ENCODE peak calls at places on chromosomes 6 and 20, in seven cellular contexts. One of them, this sample, is unnamed.

GRCh38 chr20:58004900-58005299 is 223.6 kb downstream of the ANKRD60 start:
- DNase-seq in CD8-positive, alpha-beta memory T cell: no peak
- DNase-seq in Panc1: no peak
- DNase-seq in left ventricle myocardium inferior: no peak
- DNase-seq in pancreas: no peak
- DNase-seq in stomach: no peak
- DNase-seq in brain microvascular endothelial cell: no peak
- DNase-seq in this sample: no peak

GRCh38 chr6:132198896-132199295 is 202.4 kb downstream of the MOXD1 start:
- DNase-seq in Panc1: no peak
- DNase-seq in brain microvascular endothelial cell: peak; percentile 87
- DNase-seq in pancreas: no peak
- DNase-seq in CD8-positive, alpha-beta memory T cell: no peak
- DNase-seq in left ventricle myocardium inferior: no peak
- DNase-seq in stomach: no peak
- DNase-seq in this sample: no peak

GRCh38 chr6:139905404-139906052 is 531.1 kb upstream of the CITED2 start:
- DNase-seq in pancreas: no peak
- DNase-seq in left ventricle myocardium inferior: no peak
- DNase-seq in stomach: no peak
- DNase-seq in CD8-positive, alpha-beta memory T cell: no peak
- DNase-seq in Panc1: no peak
- DNase-seq in brain microvascular endothelial cell: no peak
- DNase-seq in this sample: no peak

GRCh38 chr6:46819561-46819960 is 26.4 kb downstream of the MEP1A start:
- DNase-seq in left ventricle myocardium inferior: no peak
- DNase-seq in Panc1: no peak
- DNase-seq in brain microvascular endothelial cell: no peak
- DNase-seq in pancreas: no peak
- DNase-seq in CD8-positive, alpha-beta memory T cell: no peak
- DNase-seq in stomach: no peak
- DNase-seq in this sample: no peak

GRCh38 chr6:152270301-152270925 is 366.7 kb downstream of the SYNE1 start:
- DNase-seq in Panc1: no peak
- DNase-seq in pancreas: no peak
- DNase-seq in CD8-positive, alpha-beta memory T cell: no peak
- DNase-seq in brain microvascular endothelial cell: peak; percentile 38
- DNase-seq in left ventricle myocardium inferior: no peak
- DNase-seq in stomach: no peak
- DNase-seq in this sample: no peak

GRCh38 chr20:45307076-45307645 is 521 bp downstream of the RBPJL start:
- DNase-seq in left ventricle myocardium inferior: no peak
- DNase-seq in Panc1: no peak
- DNase-seq in pancreas: no peak
- DNase-seq in stomach: no peak
- DNase-seq in CD8-positive, alpha-beta memory T cell: no peak
- DNase-seq in brain microvascular endothelial cell: no peak
- DNase-seq in this sample: no peak

GRCh38 chr6:37695857-37696219 is 1.8 kb downstream of the MDGA1 start:
- DNase-seq in CD8-positive, alpha-beta memory T cell: no peak
- DNase-seq in left ventricle myocardium inferior: no peak
- DNase-seq in stomach: no peak
- DNase-seq in Panc1: no peak
- DNase-seq in brain microvascular endothelial cell: no peak
- DNase-seq in pancreas: no peak
- DNase-seq in this sample: no peak

GRCh38 chr20:45592574-45593189 is 13.6 kb upstream of the WFDC8 start:
- DNase-seq in Panc1: peak; percentile 47
- DNase-seq in left ventricle myocardium inferior: no peak
- DNase-seq in CD8-positive, alpha-beta memory T cell: no peak
- DNase-seq in brain microvascular endothelial cell: peak; percentile 32
- DNase-seq in pancreas: no peak
- DNase-seq in stomach: no peak
- DNase-seq in this sample: peak; percentile 50

GRCh38 chr20:37526839-37527637 is 638 bp downstream of the BLCAP start:
- DNase-seq in stomach: peak; percentile 33
- DNase-seq in left ventricle myocardium inferior: no peak
- DNase-seq in pancreas: no peak
- DNase-seq in CD8-positive, alpha-beta memory T cell: no peak
- DNase-seq in Panc1: no peak
- DNase-seq in brain microvascular endothelial cell: no peak
- DNase-seq in this sample: peak; percentile 75

GRCh38 chr6:127618729-127619128 is 41.8 kb downstream of the C6orf58 start:
- DNase-seq in Panc1: no peak
- DNase-seq in stomach: no peak
- DNase-seq in CD8-positive, alpha-beta memory T cell: no peak
- DNase-seq in left ventricle myocardium inferior: no peak
- DNase-seq in pancreas: no peak
- DNase-seq in brain microvascular endothelial cell: no peak
- DNase-seq in this sample: peak; percentile 38

GRCh38 chr20:11686195-11686594 is 231.5 kb upstream of the BTBD3 start:
- DNase-seq in left ventricle myocardium inferior: no peak
- DNase-seq in Panc1: no peak
- DNase-seq in pancreas: no peak
- DNase-seq in CD8-positive, alpha-beta memory T cell: no peak
- DNase-seq in brain microvascular endothelial cell: no peak
- DNase-seq in stomach: no peak
- DNase-seq in this sample: no peak

GRCh38 chr6:105120570-105120969 is 59.2 kb downstream of the POPDC3 start:
- DNase-seq in Panc1: no peak
- DNase-seq in brain microvascular endothelial cell: no peak
- DNase-seq in pancreas: no peak
- DNase-seq in left ventricle myocardium inferior: no peak
- DNase-seq in stomach: no peak
- DNase-seq in CD8-positive, alpha-beta memory T cell: no peak
- DNase-seq in this sample: no peak

GRCh38 chr6:7559651-7560385 is 18.3 kb downstream of the DSP start:
- DNase-seq in stomach: no peak
- DNase-seq in brain microvascular endothelial cell: no peak
- DNase-seq in Panc1: no peak
- DNase-seq in left ventricle myocardium inferior: no peak
- DNase-seq in CD8-positive, alpha-beta memory T cell: no peak
- DNase-seq in pancreas: no peak
- DNase-seq in this sample: no peak

GRCh38 chr6:19210849-19211590 is 626.1 kb upstream of the ID4 start:
- DNase-seq in Panc1: no peak
- DNase-seq in left ventricle myocardium inferior: peak; percentile 25
- DNase-seq in brain microvascular endothelial cell: no peak
- DNase-seq in pancreas: no peak
- DNase-seq in CD8-positive, alpha-beta memory T cell: no peak
- DNase-seq in stomach: no peak
- DNase-seq in this sample: no peak

GRCh38 chr6:33589723-33590530 is 9.9 kb upstream of the BAK1 start:
- DNase-seq in CD8-positive, alpha-beta memory T cell: no peak
- DNase-seq in Panc1: peak; percentile 93
- DNase-seq in left ventricle myocardium inferior: no peak
- DNase-seq in pancreas: peak; percentile 89
- DNase-seq in stomach: peak; percentile 78
- DNase-seq in brain microvascular endothelial cell: peak; percentile 41
- DNase-seq in this sample: peak; percentile 96

GRCh38 chr6:36128073-36128472 is 2.2 kb upstream of the MAPK13 start:
- DNase-seq in CD8-positive, alpha-beta memory T cell: no peak
- DNase-seq in Panc1: no peak
- DNase-seq in left ventricle myocardium inferior: no peak
- DNase-seq in pancreas: no peak
- DNase-seq in stomach: no peak
- DNase-seq in brain microvascular endothelial cell: no peak
- DNase-seq in this sample: no peak

GRCh38 chr6:170211404-170212025 is 79.4 kb downstream of the DLL1 start:
- DNase-seq in CD8-positive, alpha-beta memory T cell: no peak
- DNase-seq in left ventricle myocardium inferior: no peak
- DNase-seq in brain microvascular endothelial cell: no peak
- DNase-seq in stomach: peak; percentile 24
- DNase-seq in pancreas: no peak
- DNase-seq in Panc1: no peak
- DNase-seq in this sample: no peak

GRCh38 chr6:131036143-131036542 is 26.9 kb downstream of the EPB41L2 start:
- DNase-seq in pancreas: no peak
- DNase-seq in Panc1: no peak
- DNase-seq in stomach: no peak
- DNase-seq in CD8-positive, alpha-beta memory T cell: no peak
- DNase-seq in brain microvascular endothelial cell: no peak
- DNase-seq in left ventricle myocardium inferior: no peak
- DNase-seq in this sample: no peak

GRCh38 chr20:33601861-33602260 is 60.3 kb upstream of the C20orf144 start:
- DNase-seq in Panc1: no peak
- DNase-seq in stomach: no peak
- DNase-seq in CD8-positive, alpha-beta memory T cell: no peak
- DNase-seq in pancreas: no peak
- DNase-seq in left ventricle myocardium inferior: no peak
- DNase-seq in brain microvascular endothelial cell: no peak
- DNase-seq in this sample: no peak

GRCh38 chr6:36196049-36196879 is at the start of gene BRPF3:
- DNase-seq in stomach: peak; percentile 81
- DNase-seq in pancreas: peak; percentile 79
- DNase-seq in Panc1: no peak
- DNase-seq in CD8-positive, alpha-beta memory T cell: peak; percentile 66
- DNase-seq in brain microvascular endothelial cell: peak; percentile 42
- DNase-seq in left ventricle myocardium inferior: peak; percentile 83
- DNase-seq in this sample: peak; percentile 74

GRCh38 chr6:119344306-119344705 is 5.3 kb downstream of the MAN1A1 start:
- DNase-seq in stomach: no peak
- DNase-seq in left ventricle myocardium inferior: no peak
- DNase-seq in brain microvascular endothelial cell: no peak
- DNase-seq in Panc1: no peak
- DNase-seq in CD8-positive, alpha-beta memory T cell: no peak
- DNase-seq in pancreas: no peak
- DNase-seq in this sample: no peak

GRCh38 chr6:2848851-2849250 is 7.2 kb upstream of the SERPINB1 start:
- DNase-seq in stomach: peak; percentile 49
- DNase-seq in Panc1: no peak
- DNase-seq in left ventricle myocardium inferior: no peak
- DNase-seq in pancreas: no peak
- DNase-seq in CD8-positive, alpha-beta memory T cell: peak; percentile 39
- DNase-seq in brain microvascular endothelial cell: no peak
- DNase-seq in this sample: no peak

GRCh38 chr6:2147737-2148448 is 97.5 kb downstream of the GMDS start:
- DNase-seq in Panc1: no peak
- DNase-seq in pancreas: no peak
- DNase-seq in CD8-positive, alpha-beta memory T cell: no peak
- DNase-seq in left ventricle myocardium inferior: no peak
- DNase-seq in stomach: no peak
- DNase-seq in brain microvascular endothelial cell: no peak
- DNase-seq in this sample: no peak

GRCh38 chr20:16444056-16444777 is 129.0 kb downstream of the KIF16B start:
- DNase-seq in Panc1: no peak
- DNase-seq in stomach: no peak
- DNase-seq in CD8-positive, alpha-beta memory T cell: no peak
- DNase-seq in pancreas: no peak
- DNase-seq in left ventricle myocardium inferior: no peak
- DNase-seq in brain microvascular endothelial cell: no peak
- DNase-seq in this sample: no peak

GRCh38 chr6:145814035-145814500 is 527 bp downstream of the FBXO30 start:
- DNase-seq in brain microvascular endothelial cell: peak; percentile 23
- DNase-seq in pancreas: peak; percentile 39
- DNase-seq in left ventricle myocardium inferior: peak; percentile 33
- DNase-seq in Panc1: peak; percentile 65
- DNase-seq in stomach: no peak
- DNase-seq in CD8-positive, alpha-beta memory T cell: no peak
- DNase-seq in this sample: peak; percentile 35

GRCh38 chr6:30601436-30601814 is 15.6 kb downstream of the PPP1R10 start:
- DNase-seq in Panc1: no peak
- DNase-seq in left ventricle myocardium inferior: no peak
- DNase-seq in CD8-positive, alpha-beta memory T cell: peak; percentile 7
- DNase-seq in brain microvascular endothelial cell: no peak
- DNase-seq in pancreas: no peak
- DNase-seq in stomach: no peak
- DNase-seq in this sample: no peak

GRCh38 chr6:30600576-30600975 is 16.5 kb downstream of the PPP1R10 start:
- DNase-seq in brain microvascular endothelial cell: no peak
- DNase-seq in stomach: peak; percentile 28
- DNase-seq in left ventricle myocardium inferior: peak; percentile 32
- DNase-seq in pancreas: no peak
- DNase-seq in CD8-positive, alpha-beta memory T cell: no peak
- DNase-seq in Panc1: no peak
- DNase-seq in this sample: no peak

GRCh38 chr6:30601815-30602641 is 15.0 kb downstream of the PPP1R10 start:
- DNase-seq in Panc1: no peak
- DNase-seq in stomach: no peak
- DNase-seq in pancreas: no peak
- DNase-seq in CD8-positive, alpha-beta memory T cell: no peak
- DNase-seq in left ventricle myocardium inferior: no peak
- DNase-seq in brain microvascular endothelial cell: no peak
- DNase-seq in this sample: no peak

GRCh38 chr6:30598912-30599624 is 18.0 kb downstream of the PPP1R10 start:
- DNase-seq in stomach: no peak
- DNase-seq in Panc1: no peak
- DNase-seq in CD8-positive, alpha-beta memory T cell: no peak
- DNase-seq in pancreas: no peak
- DNase-seq in brain microvascular endothelial cell: no peak
- DNase-seq in left ventricle myocardium inferior: no peak
- DNase-seq in this sample: no peak

GRCh38 chr6:30599625-30600324 is 17.3 kb downstream of the PPP1R10 start:
- DNase-seq in pancreas: no peak
- DNase-seq in left ventricle myocardium inferior: no peak
- DNase-seq in Panc1: no peak
- DNase-seq in CD8-positive, alpha-beta memory T cell: no peak
- DNase-seq in stomach: no peak
- DNase-seq in brain microvascular endothelial cell: no peak
- DNase-seq in this sample: no peak
- H3K27ac ChIP-seq in pancreas: no peak overlapping the region
- H3K27ac ChIP-seq in left ventricle myocardium inferior: peak overlapping the region; percentile 4
- H3K27ac ChIP-seq in Panc1: no peak overlapping the region
- H3K27ac ChIP-seq in CD8-positive, alpha-beta memory T cell: no peak overlapping the region
- H3K27ac ChIP-seq in stomach: no peak overlapping the region
- H3K27ac ChIP-seq in brain microvascular endothelial cell: no peak overlapping the region
- H3K27ac ChIP-seq in this sample: peak overlapping the region; percentile 58

GRCh38 chr6:158706369-158706982 is 56.6 kb downstream of the SYTL3 start:
- DNase-seq in left ventricle myocardium inferior: peak; percentile 68
- DNase-seq in stomach: peak; percentile 61
- DNase-seq in pancreas: peak; percentile 40
- DNase-seq in brain microvascular endothelial cell: peak; percentile 38
- DNase-seq in Panc1: no peak
- DNase-seq in CD8-positive, alpha-beta memory T cell: no peak
- DNase-seq in this sample: peak; percentile 57
- H3K27ac ChIP-seq in left ventricle myocardium inferior: peak overlapping the region; percentile 87
- H3K27ac ChIP-seq in stomach: peak overlapping the region; percentile 74
- H3K27ac ChIP-seq in pancreas: no peak overlapping the region
- H3K27ac ChIP-seq in brain microvascular endothelial cell: no peak overlapping the region
- H3K27ac ChIP-seq in Panc1: no peak overlapping the region
- H3K27ac ChIP-seq in CD8-positive, alpha-beta memory T cell: no peak overlapping the region
- H3K27ac ChIP-seq in this sample: peak overlapping the region; percentile 33

GRCh38 chr6:125102901-125103300 is 50.7 kb upstream of the TPD52L1 start:
- DNase-seq in pancreas: no peak
- DNase-seq in brain microvascular endothelial cell: peak; percentile 73
- DNase-seq in left ventricle myocardium inferior: no peak
- DNase-seq in Panc1: no peak
- DNase-seq in CD8-positive, alpha-beta memory T cell: no peak
- DNase-seq in stomach: no peak
- DNase-seq in this sample: peak; percentile 79
- H3K27ac ChIP-seq in pancreas: no peak overlapping the region
- H3K27ac ChIP-seq in brain microvascular endothelial cell: peak overlapping the region; percentile 89
- H3K27ac ChIP-seq in left ventricle myocardium inferior: no peak overlapping the region
- H3K27ac ChIP-seq in Panc1: no peak overlapping the region
- H3K27ac ChIP-seq in CD8-positive, alpha-beta memory T cell: no peak overlapping the region
- H3K27ac ChIP-seq in stomach: no peak overlapping the region
- H3K27ac ChIP-seq in this sample: no peak overlapping the region

DNA sequence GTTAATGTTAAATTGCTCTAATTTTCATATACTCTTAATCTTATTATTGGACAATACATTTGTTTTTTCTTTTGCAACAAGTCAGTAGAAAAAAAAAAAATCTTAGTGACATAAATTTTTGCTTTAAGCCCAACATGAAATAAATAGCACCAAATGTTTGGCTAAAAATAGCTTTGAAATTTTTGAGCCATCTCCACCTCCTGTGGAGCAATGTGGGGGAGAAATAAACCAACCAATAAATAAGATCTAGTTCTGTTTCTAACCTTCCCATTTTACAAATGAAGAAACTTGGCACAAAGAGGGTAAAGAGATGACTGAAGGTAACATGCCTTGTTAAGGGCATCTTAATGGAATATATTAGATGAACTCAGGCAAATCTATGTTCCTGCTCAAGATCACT is 91.4 kb downstream of the PRKN start:
- DNase-seq in left ventricle myocardium inferior: no peak
- DNase-seq in CD8-positive, alpha-beta memory T cell: no peak
- DNase-seq in pancreas: no peak
- DNase-seq in brain microvascular endothelial cell: no peak
- DNase-seq in stomach: no peak
- DNase-seq in Panc1: no peak
- DNase-seq in this sample: no peak
- H3K27ac ChIP-seq in left ventricle myocardium inferior: no peak overlapping the region
- H3K27ac ChIP-seq in CD8-positive, alpha-beta memory T cell: no peak overlapping the region
- H3K27ac ChIP-seq in pancreas: no peak overlapping the region
- H3K27ac ChIP-seq in brain microvascular endothelial cell: no peak overlapping the region
- H3K27ac ChIP-seq in stomach: no peak overlapping the region
- H3K27ac ChIP-seq in Panc1: no peak overlapping the region
- H3K27ac ChIP-seq in this sample: no peak overlapping the region